ENCODE peak calls at places on chromosome 11, in nine cellular contexts. G, D, W, I, L, X, M, P and S are unnamed samples.
A peak's percentile ranks its signal among the peaks of the same experiment; 100 is the strongest.

GRCh38 chr11:58577441-58578135 is 1.3 kb upstream of the ZFP91 start:
- DNase-seq in G (no peak), D (peak; percentile 67), W (peak; percentile 74), I (no peak), L (no peak), X (peak; percentile 62), M (no peak), P (no peak), S (peak; percentile 69)

GRCh38 chr11:69383372-69383771 is 89.4 kb downstream of the MYEOV start:
- DNase-seq in G (peak; percentile 25), D (no peak), W (no peak), I (no peak), L (no peak), X (no peak), M (no peak), P (no peak), S (no peak)

GRCh38 chr11:18802381-18803257 is 11.0 kb upstream of the PTPN5 start:
- DNase-seq in G (no peak), D (no peak), W (no peak), I (peak; percentile 78), L (peak; percentile 27), X (no peak), M (peak; percentile 82), P (peak; percentile 47), S (peak; percentile 39)

GRCh38 chr11:46421257-46421880 is 29.8 kb upstream of the CHRM4 start:
- DNase-seq in G (no peak), D (no peak), W (no peak), I (no peak), L (no peak), X (peak; percentile 38), M (no peak), P (no peak), S (no peak)

GRCh38 chr11:95248666-95249467 is 17.9 kb upstream of the SESN3 start:
- DNase-seq in G (no peak), D (no peak), W (no peak), I (no peak), L (no peak), X (no peak), M (no peak), P (no peak), S (no peak)

GRCh38 chr11:44451706-44452105 is 113.8 kb upstream of the CD82 start:
- DNase-seq in G (no peak), D (no peak), W (no peak), I (no peak), L (no peak), X (no peak), M (no peak), P (no peak), S (no peak)

GRCh38 chr11:16739326-16739875 is 954 bp downstream of the C11orf58 start:
- DNase-seq in G (no peak), D (no peak), W (no peak), I (no peak), L (no peak), X (no peak), M (peak; percentile 15), P (no peak), S (no peak)

GRCh38 chr11:1360835-1361357 is 28.8 kb upstream of the BRSK2 start:
- DNase-seq in G (no peak), D (no peak), W (no peak), I (no peak), L (no peak), X (no peak), M (no peak), P (no peak), S (no peak)

GRCh38 chr11:125063429-125064043 is 431 bp downstream of the SLC37A2 start:
- DNase-seq in G (no peak), D (no peak), W (no peak), I (no peak), L (no peak), X (no peak), M (no peak), P (no peak), S (peak; percentile 25)

GRCh38 chr11:128860571-128861361 is 6.3 kb downstream of the KCNJ1 start:
- DNase-seq in G (no peak), D (no peak), W (no peak), I (no peak), L (no peak), X (no peak), M (no peak), P (no peak), S (no peak)

GRCh38 chr11:104338186-104338585 is 174.2 kb upstream of the PDGFD start:
- DNase-seq in G (no peak), D (no peak), W (no peak), I (no peak), L (no peak), X (no peak), M (no peak), P (no peak), S (no peak)

GRCh38 chr11:59857444-59858434 is 8.5 kb downstream of the TCN1 start:
- DNase-seq in G (no peak), D (no peak), W (no peak), I (no peak), L (no peak), X (no peak), M (peak; percentile 29), P (no peak), S (peak; percentile 34)

GRCh38 chr11:66639066-66639813 is 737 bp downstream of the RBM4 start:
- DNase-seq in G (no peak), D (no peak), W (no peak), I (peak; percentile 27), L (no peak), X (no peak), M (peak; percentile 31), P (no peak), S (no peak)

DNA sequence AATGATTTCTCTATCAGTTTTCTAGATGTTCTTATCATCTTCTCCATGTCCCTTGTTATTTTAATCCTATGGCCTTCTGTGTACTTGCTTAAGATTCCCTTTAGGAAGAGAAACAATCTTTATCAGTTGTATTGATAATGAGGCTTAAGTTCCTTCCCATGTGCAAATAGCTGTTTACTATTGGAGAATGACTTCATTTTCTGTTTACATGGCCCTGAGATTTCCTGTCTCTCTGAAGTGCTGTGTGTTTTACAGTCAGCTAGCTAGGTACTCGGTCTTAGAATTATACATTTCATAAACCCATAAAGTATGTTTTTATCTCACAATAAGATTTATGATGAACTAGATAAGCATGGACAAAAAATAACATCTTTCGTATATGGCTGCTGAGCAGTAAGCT is 67.5 kb upstream of the CCDC179 start:
- DNase-seq in G (no peak), D (no peak), W (no peak), I (no peak), L (no peak), X (no peak), M (no peak), P (no peak), S (no peak)
- TF ChIP-seq CTCF in G (no peak), D (no peak), W (no peak), I (no peak), L (no peak), X (no peak), M (no peak), P (no peak), S (no peak)

GRCh38 chr11:111359223-111360149 is 19.6 kb downstream of the POU2AF1 start:
- DNase-seq in G (no peak), D (no peak), W (no peak), I (no peak), L (no peak), X (no peak), M (no peak), P (no peak), S (no peak)

GRCh38 chr11:111358038-111359001 is 20.8 kb downstream of the POU2AF1 start:
- DNase-seq in G (no peak), D (no peak), W (no peak), I (no peak), L (no peak), X (no peak), M (no peak), P (no peak), S (no peak)

GRCh38 chr11:111361874-111362273 is 17.2 kb downstream of the POU2AF1 start:
- DNase-seq in G (no peak), D (no peak), W (no peak), I (no peak), L (no peak), X (no peak), M (no peak), P (no peak), S (no peak)

GRCh38 chr11:111361082-111361801 is 17.8 kb downstream of the POU2AF1 start:
- DNase-seq in G (no peak), D (no peak), W (no peak), I (no peak), L (no peak), X (no peak), M (no peak), P (no peak), S (no peak)

DNA sequence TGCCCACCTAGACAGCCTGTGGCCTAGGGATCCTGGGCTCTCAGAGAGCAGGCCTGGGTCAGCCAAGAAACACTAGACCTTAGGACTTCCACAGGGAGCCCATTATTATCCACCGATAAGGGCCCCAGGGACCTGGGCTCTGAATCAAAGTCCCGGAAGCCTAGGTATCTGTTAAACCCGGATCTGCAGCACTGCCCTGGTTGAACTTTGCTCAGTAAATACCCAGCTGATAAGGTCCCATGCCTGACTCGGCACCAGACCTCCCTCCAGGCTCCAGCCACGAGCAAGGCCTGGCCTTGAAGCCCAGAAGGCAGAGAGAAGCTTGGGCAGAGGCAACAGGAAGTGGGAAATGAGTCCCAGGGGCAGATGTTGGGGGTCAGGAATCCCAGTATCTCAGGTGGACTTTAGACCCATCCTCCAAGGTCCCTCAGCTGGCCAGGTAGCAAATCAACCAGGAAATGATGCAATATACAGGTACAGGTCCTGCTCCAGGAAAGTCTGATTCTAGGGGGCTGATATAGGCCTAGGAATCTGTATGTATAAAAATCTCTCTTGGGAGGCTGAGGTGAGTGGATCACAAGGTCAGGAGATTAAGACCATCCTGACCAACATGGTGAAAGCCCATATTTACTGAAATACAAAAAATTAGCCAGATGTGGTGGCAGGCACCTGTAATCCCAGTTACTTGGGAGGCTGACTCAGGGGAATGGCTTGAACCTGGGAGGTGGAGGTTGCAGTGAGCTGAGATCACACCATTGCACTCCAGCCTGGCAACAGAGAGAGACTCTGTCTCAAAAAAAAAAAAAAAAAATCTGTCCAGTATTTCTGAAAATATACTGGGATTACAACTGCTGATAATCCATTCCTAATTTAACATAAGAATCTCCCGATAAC is 18.7 kb downstream of the POU2AF1 start:
- DNase-seq in G (no peak), D (no peak), W (no peak), I (no peak), L (no peak), X (no peak), M (no peak), P (peak; percentile 94), S (no peak)
- H3K4me1 ChIP-seq in G (no peaks in the 10 kb centered on the region), D (no peaks in the 10 kb centered on the region), W (no peaks in the 10 kb centered on the region), I (no peaks in the 10 kb centered on the region), L (no peaks in the 10 kb centered on the region), X (no peaks in the 10 kb centered on the region), M (no peaks in the 10 kb centered on the region), P (peaks cover 63% of the 10 kb centered on the region), S (no peaks in the 10 kb centered on the region)

GRCh38 chr11:99069831-99070444 is 49.2 kb downstream of the CNTN5 start:
- DNase-seq in G (no peak), D (peak; percentile 31), W (no peak), I (no peak), L (peak; percentile 19), X (no peak), M (no peak), P (peak; percentile 10), S (peak; percentile 54)
- H3K9me3 ChIP-seq in G (no peaks in the 10 kb centered on the region), D (no peaks in the 10 kb centered on the region), W (no peaks in the 10 kb centered on the region), I (peaks cover 3% of the 10 kb centered on the region), L (no peaks in the 10 kb centered on the region), X (no peaks in the 10 kb centered on the region), M (no peaks in the 10 kb centered on the region), P (no peaks in the 10 kb centered on the region), S (no peaks in the 10 kb centered on the region)

DNA sequence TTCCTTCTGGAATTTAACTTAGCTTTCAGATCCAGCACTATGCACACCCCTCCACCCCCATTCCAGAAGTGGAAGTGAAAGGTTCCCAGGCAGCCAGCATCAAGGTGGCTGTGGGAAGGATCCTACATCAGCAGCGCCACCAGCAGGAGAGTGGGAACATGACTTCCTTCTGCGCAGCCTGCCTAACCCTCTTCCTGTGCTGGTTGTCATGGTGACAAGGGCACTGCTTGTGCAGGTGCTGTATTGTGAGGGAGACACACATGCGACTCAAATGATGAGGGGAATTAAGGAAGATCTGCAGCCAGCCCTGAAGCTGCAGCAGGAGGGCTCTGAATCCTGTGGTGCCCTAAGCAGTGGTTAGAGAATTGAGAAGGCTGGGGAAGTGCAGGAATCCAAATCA is 904.4 kb upstream of the API5 start:
- DNase-seq in G (no peak), D (no peak), W (no peak), I (no peak), L (no peak), X (no peak), M (no peak), P (no peak), S (peak; percentile 21)
- TF ChIP-seq CTCF in G (no peak), D (no peak), W (no peak), I (no peak), L (no peak), X (no peak), M (no peak), P (no peak), S (no peak)